ENCODE peak calls at places on chromosomes 12 and 14, in six cellular contexts. One of them, this sample, is unnamed.

GRCh38 chr12:6919588-6919987 is 5.2 kb downstream of the ENO2 start:
- DNase-seq in dorsolateral prefrontal cortex: no peak
- DNase-seq in stimulated activated CD8-positive, alpha-beta memory T cell treated with anti-CD3 and anti-CD28 coated beads, Interleukin-2, amount 100 ng/mL, for 1 hour: no peak
- DNase-seq in Right ventricle myocardium superior: peak; percentile 21
- DNase-seq in lower leg skin: no peak
- DNase-seq in upper lobe of left lung: no peak
- DNase-seq in this sample: no peak

GRCh38 chr12:3044141-3044630 is 33.0 kb upstream of the TSPAN9 start:
- DNase-seq in dorsolateral prefrontal cortex: no peak
- DNase-seq in stimulated activated CD8-positive, alpha-beta memory T cell treated with anti-CD3 and anti-CD28 coated beads, Interleukin-2, amount 100 ng/mL, for 1 hour: no peak
- DNase-seq in Right ventricle myocardium superior: no peak
- DNase-seq in lower leg skin: no peak
- DNase-seq in upper lobe of left lung: no peak
- DNase-seq in this sample: no peak

GRCh38 chr14:97337670-97338069 is 540.5 kb downstream of the VRK1 start:
- DNase-seq in dorsolateral prefrontal cortex: no peak
- DNase-seq in stimulated activated CD8-positive, alpha-beta memory T cell treated with anti-CD3 and anti-CD28 coated beads, Interleukin-2, amount 100 ng/mL, for 1 hour: no peak
- DNase-seq in Right ventricle myocardium superior: no peak
- DNase-seq in lower leg skin: no peak
- DNase-seq in upper lobe of left lung: no peak
- DNase-seq in this sample: no peak

GRCh38 chr12:78759387-78759786 is 105.2 kb upstream of the SYT1 start:
- DNase-seq in dorsolateral prefrontal cortex: no peak
- DNase-seq in stimulated activated CD8-positive, alpha-beta memory T cell treated with anti-CD3 and anti-CD28 coated beads, Interleukin-2, amount 100 ng/mL, for 1 hour: no peak
- DNase-seq in Right ventricle myocardium superior: no peak
- DNase-seq in lower leg skin: no peak
- DNase-seq in upper lobe of left lung: no peak
- DNase-seq in this sample: no peak

GRCh38 chr12:77299001-77299400 is 233.6 kb upstream of the E2F7 start:
- DNase-seq in dorsolateral prefrontal cortex: no peak
- DNase-seq in stimulated activated CD8-positive, alpha-beta memory T cell treated with anti-CD3 and anti-CD28 coated beads, Interleukin-2, amount 100 ng/mL, for 1 hour: no peak
- DNase-seq in Right ventricle myocardium superior: no peak
- DNase-seq in lower leg skin: no peak
- DNase-seq in upper lobe of left lung: no peak
- DNase-seq in this sample: no peak

GRCh38 chr12:132566551-132567131 is 43.7 kb downstream of the LRCOL1 start:
- DNase-seq in dorsolateral prefrontal cortex: peak; percentile 68
- DNase-seq in stimulated activated CD8-positive, alpha-beta memory T cell treated with anti-CD3 and anti-CD28 coated beads, Interleukin-2, amount 100 ng/mL, for 1 hour: no peak
- DNase-seq in Right ventricle myocardium superior: no peak
- DNase-seq in lower leg skin: no peak
- DNase-seq in upper lobe of left lung: no peak
- DNase-seq in this sample: no peak

GRCh38 chr12:27324452-27324999 is 8.1 kb upstream of the BMAL2 start:
- DNase-seq in dorsolateral prefrontal cortex: no peak
- DNase-seq in stimulated activated CD8-positive, alpha-beta memory T cell treated with anti-CD3 and anti-CD28 coated beads, Interleukin-2, amount 100 ng/mL, for 1 hour: no peak
- DNase-seq in Right ventricle myocardium superior: no peak
- DNase-seq in lower leg skin: no peak
- DNase-seq in upper lobe of left lung: no peak
- DNase-seq in this sample: no peak

GRCh38 chr14:85481471-85481870 is 48.5 kb upstream of the FLRT2 start:
- DNase-seq in dorsolateral prefrontal cortex: no peak
- DNase-seq in stimulated activated CD8-positive, alpha-beta memory T cell treated with anti-CD3 and anti-CD28 coated beads, Interleukin-2, amount 100 ng/mL, for 1 hour: no peak
- DNase-seq in Right ventricle myocardium superior: no peak
- DNase-seq in lower leg skin: no peak
- DNase-seq in upper lobe of left lung: no peak
- DNase-seq in this sample: no peak

GRCh38 chr12:111823891-111824290 is 18.1 kb upstream of the MAPKAPK5 start:
- DNase-seq in dorsolateral prefrontal cortex: no peak
- DNase-seq in stimulated activated CD8-positive, alpha-beta memory T cell treated with anti-CD3 and anti-CD28 coated beads, Interleukin-2, amount 100 ng/mL, for 1 hour: no peak
- DNase-seq in Right ventricle myocardium superior: no peak
- DNase-seq in lower leg skin: peak; percentile 12
- DNase-seq in upper lobe of left lung: peak; percentile 20
- DNase-seq in this sample: no peak

GRCh38 chr12:46650688-46651087 is 175.1 kb downstream of the SLC38A4 start:
- DNase-seq in dorsolateral prefrontal cortex: no peak
- DNase-seq in stimulated activated CD8-positive, alpha-beta memory T cell treated with anti-CD3 and anti-CD28 coated beads, Interleukin-2, amount 100 ng/mL, for 1 hour: no peak
- DNase-seq in Right ventricle myocardium superior: no peak
- DNase-seq in lower leg skin: no peak
- DNase-seq in upper lobe of left lung: no peak
- DNase-seq in this sample: no peak

GRCh38 chr14:78446807-78447206 is 276.6 kb downstream of the NRXN3 start:
- DNase-seq in dorsolateral prefrontal cortex: no peak
- DNase-seq in stimulated activated CD8-positive, alpha-beta memory T cell treated with anti-CD3 and anti-CD28 coated beads, Interleukin-2, amount 100 ng/mL, for 1 hour: no peak
- DNase-seq in Right ventricle myocardium superior: no peak
- DNase-seq in lower leg skin: no peak
- DNase-seq in upper lobe of left lung: no peak
- DNase-seq in this sample: no peak

GRCh38 chr12:98174410-98174809 is 341.0 kb upstream of the TMPO start:
- DNase-seq in dorsolateral prefrontal cortex: no peak
- DNase-seq in stimulated activated CD8-positive, alpha-beta memory T cell treated with anti-CD3 and anti-CD28 coated beads, Interleukin-2, amount 100 ng/mL, for 1 hour: no peak
- DNase-seq in Right ventricle myocardium superior: no peak
- DNase-seq in lower leg skin: no peak
- DNase-seq in upper lobe of left lung: no peak
- DNase-seq in this sample: no peak

GRCh38 chr14:64955297-64955696 is 12.8 kb upstream of the GPX2 start:
- DNase-seq in dorsolateral prefrontal cortex: no peak
- DNase-seq in stimulated activated CD8-positive, alpha-beta memory T cell treated with anti-CD3 and anti-CD28 coated beads, Interleukin-2, amount 100 ng/mL, for 1 hour: no peak
- DNase-seq in Right ventricle myocardium superior: no peak
- DNase-seq in lower leg skin: peak; percentile 77
- DNase-seq in upper lobe of left lung: no peak
- DNase-seq in this sample: no peak

GRCh38 chr12:62882140-62882539 is 52.8 kb downstream of the PPM1H start:
- DNase-seq in dorsolateral prefrontal cortex: no peak
- DNase-seq in stimulated activated CD8-positive, alpha-beta memory T cell treated with anti-CD3 and anti-CD28 coated beads, Interleukin-2, amount 100 ng/mL, for 1 hour: no peak
- DNase-seq in Right ventricle myocardium superior: no peak
- DNase-seq in lower leg skin: no peak
- DNase-seq in upper lobe of left lung: no peak
- DNase-seq in this sample: no peak

GRCh38 chr12:22684526-22685118 is 59.7 kb downstream of the ETNK1 start:
- DNase-seq in dorsolateral prefrontal cortex: no peak
- DNase-seq in stimulated activated CD8-positive, alpha-beta memory T cell treated with anti-CD3 and anti-CD28 coated beads, Interleukin-2, amount 100 ng/mL, for 1 hour: no peak
- DNase-seq in Right ventricle myocardium superior: no peak
- DNase-seq in lower leg skin: no peak
- DNase-seq in upper lobe of left lung: no peak
- DNase-seq in this sample: no peak

GRCh38 chr14:76465651-76466050 is 89.7 kb downstream of the ESRRB start:
- DNase-seq in dorsolateral prefrontal cortex: no peak
- DNase-seq in stimulated activated CD8-positive, alpha-beta memory T cell treated with anti-CD3 and anti-CD28 coated beads, Interleukin-2, amount 100 ng/mL, for 1 hour: no peak
- DNase-seq in Right ventricle myocardium superior: no peak
- DNase-seq in lower leg skin: no peak
- DNase-seq in upper lobe of left lung: no peak
- DNase-seq in this sample: no peak

GRCh38 chr12:106146987-106147386 is 8.2 kb upstream of the NUAK1 start:
- DNase-seq in dorsolateral prefrontal cortex: no peak
- DNase-seq in stimulated activated CD8-positive, alpha-beta memory T cell treated with anti-CD3 and anti-CD28 coated beads, Interleukin-2, amount 100 ng/mL, for 1 hour: no peak
- DNase-seq in Right ventricle myocardium superior: no peak
- DNase-seq in lower leg skin: no peak
- DNase-seq in upper lobe of left lung: no peak
- DNase-seq in this sample: no peak

This sample was measured in left ventricle myocardium inferior.